ENCODE peak calls at places on chromosomes 4 and X, in four cellular contexts. One of them, this sample, is unnamed.

GRCh38 chr4:139330283-139330682 is 28.0 kb upstream of the NDUFC1 start:
- DNase-seq in CD4-positive, alpha-beta T cell: no peak
- DNase-seq in Daoy: no peak
- DNase-seq in stimulated activated CD8-positive, alpha-beta memory T cell treated with anti-CD3 and anti-CD28 coated beads, Interleukin-4, amount 100 ng/mL, for 24 hours: no peak
- DNase-seq in this sample: no peak

GRCh38 chr4:15809058-15809457 is 30.9 kb downstream of the CD38 start:
- DNase-seq in CD4-positive, alpha-beta T cell: no peak
- DNase-seq in Daoy: no peak
- DNase-seq in stimulated activated CD8-positive, alpha-beta memory T cell treated with anti-CD3 and anti-CD28 coated beads, Interleukin-4, amount 100 ng/mL, for 24 hours: no peak
- DNase-seq in this sample: no peak

GRCh38 chr4:110860901-110861300 is 238.0 kb upstream of the PITX2 start:
- DNase-seq in CD4-positive, alpha-beta T cell: no peak
- DNase-seq in Daoy: no peak
- DNase-seq in stimulated activated CD8-positive, alpha-beta memory T cell treated with anti-CD3 and anti-CD28 coated beads, Interleukin-4, amount 100 ng/mL, for 24 hours: no peak
- DNase-seq in this sample: no peak

GRCh38 chr4:1193206-1194027 is 21.0 kb upstream of the SPON2 start:
- DNase-seq in CD4-positive, alpha-beta T cell: no peak
- DNase-seq in Daoy: peak; percentile 4
- DNase-seq in stimulated activated CD8-positive, alpha-beta memory T cell treated with anti-CD3 and anti-CD28 coated beads, Interleukin-4, amount 100 ng/mL, for 24 hours: no peak
- DNase-seq in this sample: no peak

GRCh38 chrX:111168314-111168713 is 72.3 kb downstream of the PAK3 start:
- DNase-seq in CD4-positive, alpha-beta T cell: no peak
- DNase-seq in Daoy: peak; percentile 0
- DNase-seq in stimulated activated CD8-positive, alpha-beta memory T cell treated with anti-CD3 and anti-CD28 coated beads, Interleukin-4, amount 100 ng/mL, for 24 hours: no peak
- DNase-seq in this sample: no peak

GRCh38 chr4:54657556-54658313 is at the start of gene KIT:
- DNase-seq in CD4-positive, alpha-beta T cell: peak; percentile 11
- DNase-seq in Daoy: no peak
- DNase-seq in stimulated activated CD8-positive, alpha-beta memory T cell treated with anti-CD3 and anti-CD28 coated beads, Interleukin-4, amount 100 ng/mL, for 24 hours: peak; percentile 22
- DNase-seq in this sample: no peak

GRCh38 chr4:16860506-16860905 is 37.9 kb downstream of the LDB2 start:
- DNase-seq in CD4-positive, alpha-beta T cell: no peak
- DNase-seq in Daoy: no peak
- DNase-seq in stimulated activated CD8-positive, alpha-beta memory T cell treated with anti-CD3 and anti-CD28 coated beads, Interleukin-4, amount 100 ng/mL, for 24 hours: no peak
- DNase-seq in this sample: no peak

GRCh38 chr4:123785515-123785914 is 388.9 kb downstream of the SPRY1 start:
- DNase-seq in CD4-positive, alpha-beta T cell: no peak
- DNase-seq in Daoy: no peak
- DNase-seq in stimulated activated CD8-positive, alpha-beta memory T cell treated with anti-CD3 and anti-CD28 coated beads, Interleukin-4, amount 100 ng/mL, for 24 hours: no peak
- DNase-seq in this sample: no peak

GRCh38 chr4:28973591-28974350 is 1746.4 kb upstream of the PCDH7 start:
- DNase-seq in CD4-positive, alpha-beta T cell: no peak
- DNase-seq in Daoy: no peak
- DNase-seq in stimulated activated CD8-positive, alpha-beta memory T cell treated with anti-CD3 and anti-CD28 coated beads, Interleukin-4, amount 100 ng/mL, for 24 hours: no peak
- DNase-seq in this sample: no peak

GRCh38 chr4:105644270-105644669 is 64.2 kb downstream of the INTS12 start:
- DNase-seq in CD4-positive, alpha-beta T cell: no peak
- DNase-seq in Daoy: no peak
- DNase-seq in stimulated activated CD8-positive, alpha-beta memory T cell treated with anti-CD3 and anti-CD28 coated beads, Interleukin-4, amount 100 ng/mL, for 24 hours: no peak
- DNase-seq in this sample: no peak

GRCh38 chr4:61753739-61754138 is 553.6 kb downstream of the ADGRL3 start:
- DNase-seq in CD4-positive, alpha-beta T cell: no peak
- DNase-seq in Daoy: no peak
- DNase-seq in stimulated activated CD8-positive, alpha-beta memory T cell treated with anti-CD3 and anti-CD28 coated beads, Interleukin-4, amount 100 ng/mL, for 24 hours: no peak
- DNase-seq in this sample: no peak

This sample was measured in activated T-helper 2 cell treated with anti-CD3 and anti-CD28 coated beads, Interferon-gamma antibody, Interleukin-2, Interleukin-4, amounts not matched to agents 10 μg/mL and 5 μg/mL and 100 μg/mL, durations not matched to agents 14 hours and 24 hours and 36 hours.